ENCODE peak calls at places on chromosomes 2 and 18, in six cellular contexts. Z is MM.1S; X is ovary; A is OCI-LY7; N is CD4-positive, alpha-beta memory T cell; I is GM12878. P is an unnamed sample.

GRCh38 chr2:15142069-15142689 is 419.0 kb downstream of the NBAS start:
- DNase-seq in X (no peak), I (peak; percentile 84), Z (peak; percentile 96), N (peak; percentile 65), A (peak; percentile 98), P (no peak)

GRCh38 chr18:49647496-49648168 is 85.8 kb downstream of the LIPG start:
- DNase-seq in Z (no peak), A (no peak), I (no peak), N (no peak), X (no peak), P (no peak)

GRCh38 chr2:32760628-32761027 is 132.8 kb downstream of the TTC27 start:
- DNase-seq in Z (no peak), I (no peak), N (no peak), A (no peak), X (no peak), P (no peak)

GRCh38 chr2:23207871-23208270 is 177.1 kb upstream of the KLHL29 start:
- DNase-seq in I (no peak), N (no peak), Z (no peak), A (no peak), X (no peak), P (no peak)

GRCh38 chr2:45220227-45220626 is 211.0 kb upstream of the SIX2 start:
- DNase-seq in X (no peak), Z (no peak), I (no peak), N (no peak), A (no peak), P (no peak)

GRCh38 chr2:120053891-120054290 is 41.0 kb downstream of the EPB41L5 start:
- DNase-seq in X (no peak), I (no peak), Z (no peak), A (no peak), N (no peak), P (peak; percentile 26)

GRCh38 chr2:166321076-166321475 is 54.7 kb downstream of the SCN9A start:
- DNase-seq in A (no peak), N (no peak), I (no peak), X (no peak), Z (no peak), P (peak; percentile 37)

GRCh38 chr2:168528469-168528868 is 72.4 kb downstream of the CERS6 start:
- DNase-seq in N (no peak), I (no peak), A (no peak), X (no peak), Z (no peak), P (no peak)

GRCh38 chr2:172596776-172597175 is 40.9 kb downstream of the PDK1 start:
- DNase-seq in Z (peak; percentile 95), A (peak; percentile 49), I (peak; percentile 17), N (no peak), X (no peak), P (no peak)

DNA sequence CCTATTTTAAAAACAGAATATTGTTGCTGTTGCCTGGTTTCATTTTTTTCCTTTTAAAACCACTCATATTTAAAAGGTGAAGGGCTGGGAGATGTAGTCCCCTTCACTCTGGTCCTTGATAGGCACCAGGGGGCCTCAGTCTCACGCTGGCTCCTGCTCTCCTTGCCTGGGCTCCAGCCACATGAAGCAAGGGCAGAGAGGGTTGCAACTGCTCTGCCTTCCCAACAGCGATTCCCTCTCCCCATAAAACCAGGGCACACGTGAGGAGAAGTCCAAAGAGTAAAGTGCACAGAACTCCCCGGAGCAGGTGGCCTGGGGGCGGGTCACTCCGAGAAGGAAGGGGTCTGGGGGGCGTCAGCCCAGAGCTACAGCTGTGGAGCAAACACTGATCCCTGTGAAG is 12.8 kb downstream of the TMEM127 start:
- DNase-seq in X (no peak), A (no peak), I (no peak), Z (no peak), N (no peak), P (no peak)
- H3K4me1 ChIP-seq in X (peaks cover 7% of the 10 kb centered on the region), A (peaks cover 3% of the 10 kb centered on the region), I (peaks cover 6% of the 10 kb centered on the region), Z (peaks cover 25% of the 10 kb centered on the region), N (peaks cover 11% of the 10 kb centered on the region), P (peaks cover 21% of the 10 kb centered on the region)

GRCh38 chr2:100643459-100643858 is 80.7 kb downstream of the PDCL3 start:
- DNase-seq in Z (no peak), I (no peak), X (no peak), N (peak; percentile 40), A (no peak), P (no peak)

GRCh38 chr2:100642425-100642824 is 79.6 kb downstream of the PDCL3 start:
- DNase-seq in X (no peak), I (no peak), A (no peak), N (no peak), Z (no peak), P (no peak)

GRCh38 chr2:100641115-100641415 is 78.3 kb downstream of the PDCL3 start:
- DNase-seq in A (no peak), I (no peak), Z (no peak), X (no peak), N (no peak), P (no peak)

GRCh38 chr2:100646039-100646438 is 83.2 kb downstream of the PDCL3 start:
- DNase-seq in Z (no peak), I (no peak), N (no peak), X (no peak), A (no peak), P (no peak)

GRCh38 chr2:100643906-100644501 is 81.2 kb downstream of the PDCL3 start:
- DNase-seq in N (peak; percentile 80), X (no peak), I (no peak), Z (no peak), A (no peak), P (no peak)
- H3K4me3 ChIP-seq in N (peak overlapping the region; percentile 41), X (no peak overlapping the region), I (no peak overlapping the region), Z (no peak overlapping the region), A (no peak overlapping the region), P (no peak overlapping the region)

GRCh38 chr2:60552851-60553495 is 481 bp downstream of the BCL11A start:
- DNase-seq in A (peak; percentile 42), X (no peak), I (no peak), Z (peak; percentile 15), N (no peak), P (no peak)
- H3K4me1 ChIP-seq in A (peaks cover 17% of the 10 kb centered on the region), X (peaks cover 4% of the 10 kb centered on the region), I (no peaks in the 10 kb centered on the region), Z (peaks cover 9% of the 10 kb centered on the region), N (peaks cover 70% of the 10 kb centered on the region), P (peaks cover 36% of the 10 kb centered on the region)

DNA sequence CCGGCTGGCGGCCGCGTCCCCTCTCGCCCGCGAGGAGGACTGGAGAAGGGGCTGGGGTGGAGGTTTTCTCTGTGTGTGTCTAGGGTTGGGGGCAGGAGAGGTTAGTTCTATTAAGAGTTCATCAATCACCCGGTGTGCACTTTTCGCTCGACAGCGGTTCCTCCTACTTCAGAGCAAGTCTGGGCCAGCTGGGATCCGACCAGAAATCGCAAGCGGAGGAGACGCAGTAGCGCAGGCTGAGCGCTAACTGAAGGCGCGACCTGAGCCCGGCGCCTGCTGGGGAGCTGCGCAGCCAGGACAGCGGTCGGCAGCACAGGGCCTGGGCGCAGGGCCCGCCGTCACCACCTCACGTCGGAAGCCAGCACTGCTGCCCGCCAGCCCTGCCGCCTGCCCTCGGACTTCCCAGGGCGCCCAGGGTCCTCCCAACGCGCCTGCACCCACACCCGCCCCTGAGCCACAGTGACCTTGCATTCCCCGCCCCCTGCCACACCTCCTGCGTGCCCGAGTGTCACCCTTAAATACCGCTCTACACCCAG is 10.1 kb upstream of the HOXD1 start:
- DNase-seq in A (no peak), X (peak; percentile 69), N (no peak), I (no peak), Z (peak; percentile 49), P (peak; percentile 55)
- H3K4me3 ChIP-seq in A (no peak overlapping the region), X (peak overlapping the region; percentile 24), N (no peak overlapping the region), I (no peak overlapping the region), Z (peak overlapping the region; percentile 63), P (peak overlapping the region; percentile 46)

DNA sequence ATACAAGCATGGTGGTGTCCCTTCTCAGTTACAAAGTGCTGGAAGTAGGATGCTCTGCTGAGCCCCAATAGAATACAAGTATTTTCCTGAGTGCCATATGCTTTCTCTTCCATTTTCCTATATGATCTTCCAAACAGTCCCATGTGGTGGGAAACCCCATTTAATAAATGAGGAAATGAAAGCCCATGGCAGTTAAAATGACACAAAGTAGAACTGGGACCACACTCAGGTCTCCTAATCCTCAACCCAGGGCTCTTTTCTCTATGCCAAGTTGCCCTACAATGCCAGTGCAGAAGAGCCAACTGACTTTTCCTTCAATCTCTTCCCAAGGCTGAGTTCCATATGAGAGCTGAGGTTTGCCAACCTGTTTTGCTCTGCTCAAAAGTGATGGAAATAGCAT is 210.2 kb upstream of the FBXO11 start:
- DNase-seq in Z (no peak), X (no peak), I (no peak), A (no peak), N (no peak), P (no peak)
- H3K4me1 ChIP-seq in Z (peaks cover 12% of the 10 kb centered on the region), X (no peaks in the 10 kb centered on the region), I (peaks cover 8% of the 10 kb centered on the region), A (peaks cover under 1% of the 10 kb centered on the region), N (peaks cover 4% of the 10 kb centered on the region), P (peaks cover 7% of the 10 kb centered on the region)

GRCh38 chr2:162773352-162773751 is 65.2 kb downstream of the KCNH7 start:
- DNase-seq in X (no peak), A (no peak), I (no peak), Z (peak; percentile 27), N (no peak), P (no peak)

GRCh38 chr2:162766092-162766491 is 72.5 kb downstream of the KCNH7 start:
- DNase-seq in X (no peak), I (no peak), Z (no peak), N (no peak), A (no peak), P (no peak)

GRCh38 chr2:162768646-162769045 is 69.9 kb downstream of the KCNH7 start:
- DNase-seq in X (no peak), A (no peak), I (no peak), N (no peak), Z (no peak), P (no peak)
- H3K4me3 ChIP-seq in X (no peak overlapping the region), A (no peak overlapping the region), I (no peak overlapping the region), N (no peak overlapping the region), Z (no peak overlapping the region), P (no peak overlapping the region)